ENCODE peak calls at places on chromosomes 2 and 18, in six cellular contexts. E is PC-9, I is colonic mucosa, T is retinal pigment epithelial cell, O is fibroblast of the aortic adventitia, H is fibroblast of lung. Y is an unnamed sample.

GRCh38 chr2:8953525-8953924 is 50.0 kb downstream of the MBOAT2 start:
- DNase-seq in H (no peak), T (no peak), I (no peak), O (no peak), E (no peak), Y (no peak)

GRCh38 chr2:66021296-66021695 is 413.6 kb upstream of the MEIS1 start:
- DNase-seq in H (no peak), E (no peak), T (no peak), I (no peak), O (no peak), Y (no peak)

GRCh38 chr2:224069172-224069571 is 30.1 kb upstream of the SERPINE2 start:
- DNase-seq in I (peak), E (no peak), H (no peak), T (no peak), O (peak), Y (no peak)

GRCh38 chr2:62197609-62198236 is 1.8 kb downstream of the B3GNT2 start:
- DNase-seq in O (peak), E (peak), T (no peak), I (peak), H (no peak), Y (no peak)

GRCh38 chr2:230713331-230714121 is 884 bp downstream of the CAB39 start:
- DNase-seq in I (peak), H (no peak), T (no peak), E (peak), O (peak), Y (no peak)

GRCh38 chr2:205571300-205571858 is 110.9 kb upstream of the NRP2 start:
- DNase-seq in I (no peak), H (no peak), T (no peak), E (no peak), O (no peak), Y (no peak)

GRCh38 chr2:145752091-145752806 is 1232.3 kb upstream of the ZEB2 start:
- DNase-seq in H (peak), E (peak), T (peak), I (no peak), O (peak), Y (peak)

GRCh38 chr2:216216951-216217903 is 108.1 kb downstream of the XRCC5 start:
- DNase-seq in I (no peak), H (peak), E (peak), T (no peak), O (peak), Y (peak)

GRCh38 chr2:134217316-134217715 is 36.6 kb upstream of the MGAT5 start:
- DNase-seq in E (no peak), T (no peak), I (no peak), H (no peak), O (no peak), Y (no peak)

GRCh38 chr2:74576151-74576755 is 21.7 kb downstream of the DOK1 start:
- DNase-seq in I (no peak), T (no peak), O (no peak), E (no peak), H (no peak), Y (no peak)

GRCh38 chr18:46013484-46014189 is 46.5 kb upstream of the EPG5 start:
- DNase-seq in O (peak), T (no peak), E (no peak), H (no peak), I (no peak), Y (peak)

GRCh38 chr2:134137182-134137595 is 116.7 kb upstream of the MGAT5 start:
- DNase-seq in H (peak), O (peak), T (no peak), E (peak), I (no peak), Y (peak)

GRCh38 chr18:70598406-70598805 is 309.6 kb downstream of the SOCS6 start:
- DNase-seq in E (no peak), H (no peak), O (no peak), I (no peak), T (no peak), Y (no peak)

GRCh38 chr18:50195689-50196088 is 742 bp upstream of the MYO5B start:
- DNase-seq in I (no peak), T (no peak), E (no peak), O (no peak), H (no peak), Y (no peak)

GRCh38 chr2:64212801-64213321 is 68.6 kb upstream of the PELI1 start:
- DNase-seq in T (peak), E (no peak), I (no peak), O (peak), H (peak), Y (peak)

GRCh38 chr2:133063792-133064191 is 393.8 kb upstream of the LYPD1 start:
- DNase-seq in H (peak), O (peak), E (no peak), I (no peak), T (no peak), Y (peak)

GRCh38 chr2:237235383-237236095 is 149.8 kb downstream of the COPS8 start:
- DNase-seq in E (peak), O (peak), I (no peak), H (peak), T (peak), Y (peak)

GRCh38 chr2:11748018-11748860 is 1.8 kb downstream of the LPIN1 start:
- DNase-seq in I (no peak), E (no peak), T (no peak), O (no peak), H (no peak), Y (no peak)

GRCh38 chr2:241271641-241272297 is 43.7 kb downstream of the HDLBP start:
- DNase-seq in T (peak), E (peak), I (peak), H (peak), O (peak), Y (peak)

GRCh38 chr2:64538764-64539433 is 14.8 kb downstream of the AFTPH start:
- DNase-seq in T (no peak), O (no peak), H (no peak), E (no peak), I (no peak), Y (peak)

GRCh38 chr2:183284606-183285005 is 160.4 kb downstream of the NUP35 start:
- DNase-seq in I (no peak), E (no peak), T (no peak), H (no peak), O (peak), Y (peak)

GRCh38 chr2:37337636-37338280 is 6.7 kb upstream of the QPCT start:
- DNase-seq in T (no peak), E (no peak), O (no peak), H (no peak), I (no peak), Y (no peak)

GRCh38 chr18:54958711-54959625 is at the start of gene CCDC68:
- DNase-seq in O (no peak), H (peak), T (no peak), E (peak), I (peak), Y (peak)

GRCh38 chr2:69798909-69799526 is 30.4 kb upstream of the GMCL1 start:
- DNase-seq in T (peak), O (peak), E (peak), I (no peak), H (peak), Y (peak)

GRCh38 chr2:120014231-120014990 is 1.5 kb downstream of the EPB41L5 start:
- DNase-seq in I (no peak), T (no peak), O (peak), H (no peak), E (no peak), Y (no peak)

GRCh38 chr2:81895620-81896245 is 1591.2 kb upstream of the LRRTM1 start:
- DNase-seq in T (no peak), E (no peak), O (no peak), H (no peak), I (no peak), Y (no peak)

GRCh38 chr2:655626-656025 is 21.6 kb downstream of the TMEM18 start:
- DNase-seq in O (peak), E (no peak), H (peak), I (no peak), T (no peak), Y (peak)

GRCh38 chr18:37484893-37485834 is 80.4 kb downstream of the CELF4 start:
- DNase-seq in E (no peak), T (no peak), H (peak), O (no peak), I (no peak), Y (peak)

GRCh38 chr18:56953444-56953843 is 193.4 kb upstream of the BOD1L2 start:
- DNase-seq in I (no peak), E (no peak), O (no peak), T (no peak), H (no peak), Y (no peak)

GRCh38 chr2:132489150-132489549 is 72.5 kb downstream of the GPR39 start:
- DNase-seq in O (peak), H (no peak), I (no peak), E (no peak), T (no peak), Y (peak)

GRCh38 chr2:148876589-148877402 is 1.8 kb downstream of the KIF5C start:
- DNase-seq in T (no peak), H (no peak), I (peak), O (no peak), E (no peak), Y (no peak)

GRCh38 chr18:59787998-59788875 is 91.0 kb upstream of the CCBE1 start:
- DNase-seq in I (no peak), H (peak), T (peak), E (peak), O (peak), Y (peak)

GRCh38 chr2:227297052-227297451 is 28.0 kb upstream of the MFF start:
- DNase-seq in I (no peak), T (peak), H (no peak), O (no peak), E (no peak), Y (no peak)

GRCh38 chr2:119006441-119006840 is 64.4 kb downstream of the MARCO start:
- DNase-seq in T (no peak), E (no peak), I (no peak), O (no peak), H (no peak), Y (no peak)

GRCh38 chr2:239826376-239826775 is 198.8 kb downstream of the NDUFA10 start:
- DNase-seq in I (no peak), O (no peak), H (no peak), E (no peak), T (no peak), Y (no peak)

GRCh38 chr2:239822146-239822945 is 202.8 kb downstream of the NDUFA10 start:
- DNase-seq in I (peak), E (no peak), T (no peak), H (no peak), O (no peak), Y (no peak)

GRCh38 chr2:239824866-239825704 is 200.1 kb downstream of the NDUFA10 start:
- DNase-seq in T (no peak), I (peak), O (no peak), E (no peak), H (no peak), Y (no peak)

GRCh38 chr2:239825705-239825979 is 199.5 kb downstream of the NDUFA10 start:
- DNase-seq in O (no peak), H (no peak), I (no peak), E (no peak), T (no peak), Y (no peak)

DNA sequence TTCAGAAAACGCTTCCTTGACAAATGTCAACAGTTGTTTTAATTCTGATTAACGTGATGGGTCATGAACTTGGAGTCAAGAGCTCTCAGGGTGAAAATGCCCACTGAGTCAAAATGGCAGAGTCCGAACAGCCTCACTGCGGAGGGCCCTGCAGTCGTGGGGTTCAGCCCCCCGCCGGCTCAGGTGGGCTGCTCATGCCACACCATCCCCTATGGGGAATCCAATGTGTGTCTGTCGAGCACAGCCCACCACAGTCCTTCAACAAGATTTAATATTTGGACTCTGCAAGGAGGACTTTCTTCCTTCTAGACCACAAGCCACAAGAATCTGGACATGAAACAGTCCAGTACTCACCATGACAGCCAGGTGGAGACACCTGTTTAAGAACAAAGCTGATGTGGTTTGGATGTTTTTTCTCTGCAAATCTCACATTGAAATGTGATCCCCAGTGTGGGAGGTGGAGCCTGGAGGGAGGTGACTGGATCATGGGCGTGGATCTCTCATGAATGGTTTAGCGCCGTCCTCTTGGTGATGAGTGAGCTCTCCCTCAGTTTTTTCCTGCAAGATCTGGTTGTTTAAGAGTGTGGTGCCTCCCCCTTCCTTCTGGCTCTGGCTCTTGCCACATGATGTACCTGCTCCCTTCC is 201.0 kb downstream of the NDUFA10 start:
- DNase-seq in I (peak), E (peak), O (peak), H (no peak), T (no peak), Y (peak)
- H3K4me3 ChIP-seq in I (no peak), E (no peak), O (no peak), H (no peak), T (no peak), Y (no peak)

DNA sequence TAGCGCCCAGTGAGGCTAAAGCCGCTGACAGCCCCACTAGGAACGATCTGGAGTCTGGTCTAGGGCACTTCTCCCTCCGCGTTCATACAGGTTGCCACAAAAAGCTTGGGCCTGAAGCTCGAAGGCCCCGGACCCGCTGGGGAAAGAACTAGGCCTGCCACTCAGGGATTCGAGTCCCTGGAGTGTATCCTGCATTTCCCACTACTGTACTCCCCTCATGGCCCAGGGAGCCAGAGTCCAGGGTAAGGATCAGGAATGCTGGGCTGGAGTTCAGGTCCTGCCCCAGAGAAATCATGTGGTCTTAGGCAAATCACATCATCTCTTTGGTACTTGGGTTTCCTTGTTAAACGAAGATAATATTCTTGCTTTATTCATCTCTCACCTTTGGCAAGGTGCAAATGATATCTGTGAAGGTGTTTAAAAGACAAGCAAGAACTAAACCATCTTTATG is 1.4 kb upstream of the ZFP36L2 start:
- DNase-seq in T (no peak), H (no peak), I (no peak), O (no peak), E (no peak), Y (no peak)
- TF ChIP-seq CTCF in T (peak), H (peak), I (peak), O (peak), E (peak), Y (no peak)

GRCh38 chr2:127647242-127648190 is 1.6 kb downstream of the GPR17 start:
- DNase-seq in E (no peak), T (no peak), H (no peak), O (peak), I (no peak), Y (no peak)
- H3K4me3 ChIP-seq in E (no peak), T (no peak), H (no peak), O (no peak), I (no peak), Y (no peak)

DNA sequence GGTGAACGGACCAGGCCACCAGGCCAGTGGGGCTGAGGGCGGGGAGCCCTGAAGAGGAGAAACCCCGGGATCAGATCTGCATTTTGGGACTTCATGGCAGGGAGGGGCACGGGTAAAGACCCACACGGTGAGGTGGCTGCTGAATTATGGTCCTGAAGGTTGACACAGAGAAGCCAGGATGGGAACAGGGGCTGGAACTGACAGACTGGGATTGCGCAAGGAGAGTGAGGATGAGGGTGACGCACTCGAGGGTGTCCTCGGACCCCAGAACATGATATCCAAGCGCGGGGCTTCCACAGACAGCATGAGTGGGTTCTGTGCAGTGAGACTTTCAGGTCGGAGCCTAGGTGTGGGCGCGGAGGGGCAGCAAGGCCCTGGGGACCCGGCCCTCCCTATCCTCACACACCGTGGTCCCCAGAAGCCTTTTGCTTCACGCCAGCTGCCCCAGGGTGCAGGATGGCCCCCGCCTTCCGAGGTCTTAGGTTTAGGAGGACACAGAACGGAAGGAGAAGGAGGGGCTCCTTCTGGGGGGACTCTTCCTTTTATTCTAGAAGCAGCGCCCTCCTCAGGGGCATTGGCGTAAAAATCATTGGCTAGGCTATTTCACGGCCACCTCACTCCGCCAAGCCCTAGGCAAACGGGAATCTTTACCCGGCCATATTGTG is 416.8 kb upstream of the HS6ST1 start:
- DNase-seq in I (no peak), T (no peak), H (no peak), O (no peak), E (no peak), Y (no peak)
- TF ChIP-seq CTCF in I (no peak), T (peak), H (no peak), O (no peak), E (no peak), Y (no peak)

DNA sequence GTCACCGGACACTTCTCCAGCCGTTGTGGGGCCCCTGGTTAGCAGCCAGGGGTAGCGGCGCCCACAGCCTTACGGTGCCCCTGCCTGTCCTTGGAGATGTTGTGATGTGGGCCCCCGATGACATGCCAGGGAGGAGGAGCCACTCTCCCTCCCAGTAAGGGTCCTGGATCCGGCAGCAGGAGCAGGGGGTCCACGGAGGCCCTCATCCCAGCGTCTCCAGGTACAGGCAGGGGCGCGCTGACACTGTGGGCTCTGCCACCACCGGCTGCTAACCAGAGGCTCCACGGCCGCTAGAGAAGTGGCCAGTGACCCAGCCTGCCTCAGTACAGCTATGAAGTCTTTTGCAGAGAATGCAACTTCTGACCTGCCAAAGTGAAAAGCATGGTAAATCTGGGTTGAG is 121.2 kb downstream of the SPP2 start:
- DNase-seq in E (no peak), T (no peak), I (no peak), H (no peak), O (no peak), Y (no peak)
- H3K4me3 ChIP-seq in E (no peak), T (no peak), I (no peak), H (no peak), O (no peak), Y (no peak)

DNA sequence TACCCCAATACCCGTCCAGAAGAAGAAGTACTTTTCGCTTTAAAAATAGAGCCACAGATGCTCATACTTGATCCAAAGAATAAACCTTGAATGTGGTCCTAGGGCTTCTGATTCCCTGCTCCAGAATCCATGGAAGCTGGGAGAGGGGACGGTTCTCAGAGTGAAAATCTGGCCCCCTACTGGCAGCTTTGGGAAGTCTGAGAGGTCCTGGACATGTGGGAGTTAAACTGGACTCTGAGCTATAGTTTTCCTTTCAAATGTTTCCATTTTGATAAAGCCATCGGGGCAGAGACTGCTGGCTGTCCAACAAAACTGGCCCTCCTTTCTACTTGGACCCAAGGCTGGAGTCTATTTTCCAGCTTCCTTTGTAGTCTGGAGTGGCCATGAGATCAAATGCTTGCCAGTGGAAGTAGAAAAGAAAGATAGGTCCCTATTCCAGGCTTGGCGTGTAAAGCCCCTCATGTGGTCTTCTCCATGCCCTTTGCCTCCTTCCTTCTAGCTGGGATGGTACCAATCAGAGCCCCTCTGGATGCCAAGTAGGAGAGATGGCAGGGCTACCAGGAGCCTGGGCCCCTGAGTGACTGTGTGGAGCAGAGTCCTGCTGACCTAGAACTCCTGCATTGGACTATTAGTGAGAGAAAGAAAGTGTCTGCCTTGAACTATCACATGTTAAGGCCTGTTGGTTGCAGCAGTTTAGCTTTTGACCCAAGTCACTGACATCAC is 37.7 kb upstream of the TBC1D8 start:
- DNase-seq in T (no peak), E (no peak), H (peak), I (peak), O (peak), Y (peak)
- TF ChIP-seq CTCF in T (peak), E (peak), H (peak), I (peak), O (peak), Y (peak)

DNA sequence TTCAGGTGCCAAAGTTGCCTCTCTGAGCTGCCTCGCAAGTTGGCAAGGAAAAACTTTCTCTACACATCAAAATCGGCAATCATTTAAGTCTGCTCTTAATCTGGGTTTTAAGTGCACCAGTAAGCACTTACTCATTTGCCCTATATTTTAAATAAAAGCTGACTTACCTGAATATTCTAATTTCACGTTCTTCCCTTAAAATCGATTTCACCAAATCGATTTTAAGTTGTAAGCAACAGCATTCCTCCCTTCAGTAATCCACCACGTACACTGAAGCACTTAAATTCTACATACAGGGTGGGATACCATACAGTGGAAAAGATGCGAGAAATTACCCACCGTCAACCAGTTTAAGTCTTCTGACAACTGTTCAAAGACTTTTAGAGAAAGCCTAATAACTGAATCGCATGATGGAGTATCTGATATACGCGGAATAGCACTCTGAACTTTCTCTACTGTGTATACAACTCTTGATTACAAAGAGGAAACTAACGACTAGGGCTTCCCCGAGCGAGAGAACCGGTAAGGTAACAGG is 1.6 kb downstream of the PPP3R1 start:
- DNase-seq in E (peak), I (no peak), O (no peak), H (no peak), T (no peak), Y (no peak)
- H3K4me3 ChIP-seq in E (peak), I (peak), O (peak), H (peak), T (peak), Y (peak)